ENCODE peak calls at places on chromosomes 5 and 9, in six cellular contexts. K is A549, S is HepG2, I is SK-N-SH, E is K562, P is H1. T is an unnamed sample.

GRCh38 chr5:1824109-1824821 is 23.1 kb downstream of the NDUFS6 start:
- DNase-seq in I (no peak), S (no peak), P (peak), E (no peak), K (no peak), T (no peak)

GRCh38 chr5:146313027-146313426 is 25.6 kb upstream of the POU4F3 start:
- DNase-seq in S (no peak), P (no peak), I (no peak), K (no peak), E (no peak), T (no peak)

GRCh38 chr9:96344458-96345180 is 38.9 kb downstream of the SLC35D2 start:
- DNase-seq in P (no peak), K (peak), E (peak), I (peak), S (peak), T (no peak)

GRCh38 chr5:131749138-131749537 is 47.7 kb downstream of the FNIP1 start:
- DNase-seq in I (no peak), K (no peak), S (no peak), P (no peak), E (no peak), T (no peak)

GRCh38 chr9:135581636-135582426 is 20.3 kb downstream of the PAEP start:
- DNase-seq in I (no peak), E (no peak), S (no peak), K (no peak), P (no peak), T (no peak)

GRCh38 chr9:35051069-35051967 is 21.1 kb downstream of the VCP start:
- DNase-seq in K (peak), E (peak), P (peak), S (peak), I (peak), T (no peak)

GRCh38 chr5:79229357-79230174 is 6.4 kb upstream of the JMY start:
- DNase-seq in E (no peak), I (peak), P (no peak), S (no peak), K (no peak), T (peak)

GRCh38 chr5:60668715-60669304 is 31.2 kb downstream of the DEPDC1B start:
- DNase-seq in E (no peak), K (peak), S (peak), I (peak), P (no peak), T (no peak)

GRCh38 chr5:95923918-95924559 is 37.6 kb downstream of the ELL2 start:
- DNase-seq in K (no peak), E (no peak), S (no peak), I (no peak), P (no peak), T (peak)

GRCh38 chr5:175195698-175196656 is 248.0 kb downstream of the DRD1 start:
- DNase-seq in P (no peak), E (no peak), I (no peak), K (peak), S (peak), T (no peak)

GRCh38 chr9:134554750-134555655 is 86.6 kb upstream of the COL5A1 start:
- DNase-seq in I (peak), E (no peak), K (no peak), S (no peak), P (no peak), T (no peak)

GRCh38 chr9:84139296-84140100 is 158.9 kb downstream of the RMI1 start:
- DNase-seq in S (no peak), P (no peak), K (no peak), E (no peak), I (no peak), T (peak)

GRCh38 chr5:32711693-32712462 is 757 bp downstream of the NPR3 start:
- DNase-seq in I (peak), K (peak), S (no peak), P (peak), E (no peak), T (no peak)

GRCh38 chr5:179221877-179222220 is 123.4 kb downstream of the ADAMTS2 start:
- DNase-seq in S (no peak), E (no peak), I (no peak), P (no peak), K (no peak), T (no peak)

GRCh38 chr5:135013445-135013844 is 20.6 kb downstream of the PITX1 start:
- DNase-seq in P (no peak), K (no peak), I (no peak), E (no peak), S (no peak), T (no peak)

GRCh38 chr5:135214897-135215616 is 181.0 kb upstream of the PITX1 start:
- DNase-seq in P (peak), E (no peak), K (no peak), I (peak), S (no peak), T (no peak)

GRCh38 chr9:105355810-105356209 is 92.0 kb upstream of the FSD1L start:
- DNase-seq in I (no peak), E (peak), K (no peak), P (no peak), S (no peak), T (peak)

GRCh38 chr5:80864706-80865435 is 95.3 kb upstream of the RASGRF2 start:
- DNase-seq in P (no peak), I (no peak), E (no peak), S (no peak), K (no peak), T (no peak)

GRCh38 chr5:16350816-16351215 is 114.8 kb downstream of the ZNF622 start:
- DNase-seq in P (no peak), I (no peak), S (no peak), E (no peak), K (no peak), T (no peak)

GRCh38 chr9:2122299-2122698 is 107.2 kb downstream of the SMARCA2 start:
- DNase-seq in S (no peak), E (no peak), I (no peak), K (no peak), P (no peak), T (no peak)

GRCh38 chr9:27353405-27354229 is 56.7 kb upstream of the EQTN start:
- DNase-seq in I (peak), P (peak), K (no peak), E (no peak), S (no peak), T (peak)

GRCh38 chr5:96113170-96113939 is 151.7 kb upstream of the ELL2 start:
- DNase-seq in I (no peak), P (no peak), E (no peak), S (no peak), K (no peak), T (no peak)

GRCh38 chr5:95725937-95726810 is 5.0 kb upstream of the RHOBTB3 start:
- DNase-seq in P (no peak), S (no peak), E (no peak), K (no peak), I (no peak), T (no peak)

DNA sequence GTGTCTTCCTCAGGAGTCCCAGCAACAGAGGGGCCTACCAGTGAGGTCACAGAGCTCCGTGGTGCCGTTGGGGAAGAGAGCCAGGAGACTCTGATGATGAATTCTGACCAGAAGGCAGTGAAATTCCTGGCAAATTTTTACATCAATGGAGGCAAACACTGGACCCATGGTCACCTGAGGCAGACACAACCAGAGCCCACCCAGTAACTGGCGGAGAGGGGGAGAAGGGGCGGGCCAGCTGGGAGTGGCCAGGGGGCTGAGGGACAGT is at the start of gene STPG3:
- DNase-seq in P (no peak), E (no peak), S (no peak), I (no peak), K (no peak), T (no peak)
- TF ChIP-seq CHD2 in P (no peak), E (no peak), S (no peak), I (no peak), K (no peak), T (no peak)

DNA sequence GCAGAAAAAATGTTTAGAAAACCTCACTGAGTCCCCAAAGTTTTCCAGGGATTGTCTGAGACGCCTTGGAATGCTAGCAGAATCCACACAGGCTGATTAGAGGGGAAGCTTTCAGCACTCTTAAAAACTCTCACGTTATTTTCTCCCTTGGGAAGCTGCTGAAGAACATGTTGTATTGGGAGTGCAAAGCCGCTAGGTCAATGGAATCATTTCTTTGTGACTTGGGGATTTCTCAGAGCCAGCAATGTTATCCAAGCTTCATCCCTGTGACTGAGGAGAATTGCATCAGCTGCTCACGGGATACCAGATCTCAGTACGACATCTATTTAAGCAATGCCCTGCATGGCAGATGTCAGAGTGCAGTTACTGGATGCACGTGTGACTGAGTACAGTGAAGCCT is 426.4 kb upstream of the MPDZ start:
- DNase-seq in I (peak), K (no peak), E (no peak), P (no peak), S (no peak), T (no peak)
- TF ChIP-seq EP300 in I (no peak), K (no peak), E (no peak), P (no peak), S (no peak), T (no peak)

GRCh38 chr5:14557203-14557725 is 24.3 kb upstream of the OTULINL start:
- DNase-seq in S (no peak), I (no peak), K (no peak), P (no peak), E (no peak), T (no peak)

GRCh38 chr5:14561741-14562140 is 19.9 kb upstream of the OTULINL start:
- DNase-seq in E (no peak), I (no peak), S (no peak), P (no peak), K (no peak), T (no peak)

GRCh38 chr5:14560091-14560595 is 21.4 kb upstream of the OTULINL start:
- DNase-seq in K (no peak), I (no peak), S (no peak), P (no peak), E (no peak), T (no peak)

GRCh38 chr5:14556015-14556414 is 25.6 kb upstream of the OTULINL start:
- DNase-seq in P (no peak), K (no peak), E (no peak), S (no peak), I (no peak), T (no peak)

DNA sequence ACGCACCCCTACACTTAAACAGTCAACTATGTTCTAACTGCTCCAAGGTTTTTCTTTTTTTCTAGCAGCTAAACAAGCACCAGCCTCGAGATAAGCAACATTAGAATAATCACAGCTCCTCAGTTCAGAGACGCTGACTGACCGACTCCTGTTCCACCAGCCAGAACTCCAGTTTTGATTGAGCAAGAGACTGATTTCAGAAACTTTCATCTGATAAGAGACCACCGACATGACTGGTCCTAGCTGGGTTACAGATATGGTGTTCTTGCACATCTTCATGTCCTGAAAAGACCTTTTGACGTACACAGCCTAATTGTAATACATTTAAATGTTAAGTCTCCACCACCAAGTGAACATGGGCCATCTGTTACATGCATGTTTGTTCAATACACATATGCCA is 23.8 kb upstream of the OTULINL start:
- DNase-seq in S (no peak), K (no peak), I (no peak), E (no peak), P (no peak), T (no peak)
- TF ChIP-seq CHD2 in S (no peak), K (no peak), I (no peak), E (no peak), P (no peak), T (no peak)

GRCh38 chr9:93594041-93594756 is 17.8 kb downstream of the PHF2 start:
- DNase-seq in E (peak), P (peak), K (no peak), I (no peak), S (no peak), T (no peak)

GRCh38 chr9:93591301-93591700 is 14.9 kb downstream of the PHF2 start:
- DNase-seq in K (no peak), P (peak), I (no peak), E (no peak), S (no peak), T (no peak)

GRCh38 chr9:93591706-93592388 is 15.5 kb downstream of the PHF2 start:
- DNase-seq in E (no peak), S (no peak), P (peak), I (peak), K (no peak), T (no peak)

GRCh38 chr9:93593144-93593655 is 16.8 kb downstream of the PHF2 start:
- DNase-seq in P (no peak), E (no peak), K (no peak), I (no peak), S (no peak), T (no peak)

DNA sequence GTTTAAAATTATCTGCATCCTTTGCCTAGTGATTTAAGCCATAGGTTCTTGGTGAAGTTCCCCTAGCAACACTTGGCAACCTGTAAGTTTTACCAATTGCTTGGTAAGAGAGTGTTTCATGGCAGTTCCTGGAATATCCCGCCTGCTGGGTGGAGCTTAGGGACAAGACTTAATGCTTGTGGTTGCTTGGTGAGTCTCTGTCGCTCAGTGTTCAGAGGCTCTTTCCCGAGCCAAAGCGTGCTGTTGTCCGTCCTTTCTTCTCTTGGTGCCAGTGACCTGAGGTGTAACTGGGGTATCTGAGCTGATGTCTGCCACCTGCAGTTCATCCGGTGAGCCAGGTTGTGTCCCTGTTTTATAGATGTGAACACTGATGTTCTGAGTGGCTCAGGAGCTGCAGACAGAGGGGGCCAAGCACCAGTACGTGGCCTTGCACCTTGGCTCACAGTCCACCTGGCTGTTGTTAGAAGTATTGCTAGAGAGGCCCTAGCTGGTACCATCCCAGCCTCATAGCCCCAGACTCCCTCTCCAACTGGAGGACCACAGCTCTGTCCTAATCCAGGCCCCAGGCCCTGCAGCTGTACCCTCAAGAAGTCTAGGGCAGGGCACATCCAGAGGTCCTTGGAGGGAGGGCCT is 16.1 kb downstream of the PHF2 start:
- DNase-seq in K (no peak), P (peak), I (no peak), S (peak), E (no peak), T (no peak)
- TF ChIP-seq EP300 in K (no peak), P (no peak), I (no peak), S (no peak), E (no peak), T (no peak)

GRCh38 chr5:57332350-57332749 is 150.3 kb downstream of the ACTBL2 start:
- DNase-seq in P (no peak), I (no peak), K (no peak), E (no peak), S (no peak), T (no peak)
- TF ChIP-seq CHD2 in P (no peak), I (no peak), K (no peak), E (no peak), S (no peak), T (no peak)

GRCh38 chr9:93809204-93809940 is 145.8 kb downstream of the BARX1 start:
- DNase-seq in P (no peak), E (no peak), K (no peak), I (peak), S (no peak), T (no peak)
- TF ChIP-seq EP300 in P (no peak), E (no peak), K (no peak), I (no peak), S (no peak), T (no peak)

GRCh38 chr5:23419115-23419514 is 88.3 kb upstream of the PRDM9 start:
- DNase-seq in S (no peak), I (no peak), P (no peak), E (no peak), K (peak), T (no peak)
- TF ChIP-seq CHD2 in S (no peak), I (no peak), P (no peak), E (no peak), K (no peak), T (no peak)

GRCh38 chr9:684055-684949 is 157.2 kb upstream of the DMRT1 start:
- DNase-seq in S (no peak), I (no peak), E (no peak), P (no peak), K (no peak), T (no peak)

GRCh38 chr9:687994-688393 is 153.5 kb upstream of the DMRT1 start:
- DNase-seq in E (no peak), P (no peak), I (no peak), S (no peak), K (no peak), T (no peak)

GRCh38 chr9:684950-685340 is 156.6 kb upstream of the DMRT1 start:
- DNase-seq in K (no peak), P (no peak), I (no peak), E (no peak), S (peak), T (no peak)

GRCh38 chr9:687034-687785 is 154.3 kb upstream of the DMRT1 start:
- DNase-seq in E (no peak), I (no peak), K (no peak), P (no peak), S (no peak), T (no peak)

GRCh38 chr9:686381-686813 is 155.1 kb upstream of the DMRT1 start:
- DNase-seq in P (no peak), E (no peak), S (no peak), K (no peak), I (no peak), T (no peak)
- TF ChIP-seq EP300 in P (no peak), E (no peak), S (no peak), K (no peak), I (no peak), T (no peak)

GRCh38 chr5:149271717-149272558 is at the start of gene AFAP1L1:
- DNase-seq in S (peak), E (peak), P (peak), K (peak), I (peak), T (no peak)
- TF ChIP-seq CHD2 in S (no peak), E (no peak), P (no peak), K (no peak), I (no peak), T (no peak)

GRCh38 chr5:140363631-140364471 is 3.9 kb downstream of the SLC4A9 start:
- DNase-seq in P (no peak), K (no peak), E (no peak), I (no peak), S (no peak), T (no peak)
- TF ChIP-seq EP300 in P (no peak), K (no peak), E (no peak), I (no peak), S (no peak), T (no peak)